ENCODE peak calls at places on chromosomes 6 and 20, in four cellular contexts. One of them, this sample, is unnamed.

GRCh38 chr20:1364106-1364505 is 28.7 kb downstream of the FKBP1A start:
- DNase-seq in AG09309: no peak
- DNase-seq in bronchial epithelial cell: no peak
- DNase-seq in fibroblast of the aortic adventitia: no peak
- DNase-seq in this sample: no peak

GRCh38 chr6:132490024-132490423 is 22.9 kb downstream of the STX7 start:
- DNase-seq in AG09309: no peak
- DNase-seq in bronchial epithelial cell: no peak
- DNase-seq in fibroblast of the aortic adventitia: peak
- DNase-seq in this sample: peak

GRCh38 chr6:81487489-81487888 is 265.0 kb downstream of the TENT5A start:
- DNase-seq in AG09309: no peak
- DNase-seq in bronchial epithelial cell: no peak
- DNase-seq in fibroblast of the aortic adventitia: peak
- DNase-seq in this sample: no peak

GRCh38 chr20:17495826-17496225 is 35.4 kb downstream of the BFSP1 start:
- DNase-seq in AG09309: no peak
- DNase-seq in bronchial epithelial cell: no peak
- DNase-seq in fibroblast of the aortic adventitia: no peak
- DNase-seq in this sample: no peak

GRCh38 chr6:34148864-34149810 is 3.2 kb upstream of the GRM4 start:
- DNase-seq in AG09309: no peak
- DNase-seq in bronchial epithelial cell: no peak
- DNase-seq in fibroblast of the aortic adventitia: no peak
- DNase-seq in this sample: no peak

GRCh38 chr20:45157977-45158376 is 16.7 kb upstream of the PI3 start:
- DNase-seq in AG09309: peak
- DNase-seq in bronchial epithelial cell: peak
- DNase-seq in fibroblast of the aortic adventitia: peak
- DNase-seq in this sample: no peak

GRCh38 chr20:41770427-41770826 is 152.2 kb upstream of the CHD6 start:
- DNase-seq in AG09309: no peak
- DNase-seq in bronchial epithelial cell: no peak
- DNase-seq in fibroblast of the aortic adventitia: no peak
- DNase-seq in this sample: no peak

GRCh38 chr6:90415178-90415577 is 118.5 kb upstream of the BACH2 start:
- DNase-seq in AG09309: no peak
- DNase-seq in bronchial epithelial cell: no peak
- DNase-seq in fibroblast of the aortic adventitia: no peak
- DNase-seq in this sample: no peak

GRCh38 chr6:77038801-77039200 is 424.5 kb downstream of the HTR1B start:
- DNase-seq in AG09309: no peak
- DNase-seq in bronchial epithelial cell: no peak
- DNase-seq in fibroblast of the aortic adventitia: peak
- DNase-seq in this sample: no peak

GRCh38 chr6:145194389-145194788 is 540.9 kb downstream of the EPM2A start:
- DNase-seq in AG09309: no peak
- DNase-seq in bronchial epithelial cell: no peak
- DNase-seq in fibroblast of the aortic adventitia: no peak
- DNase-seq in this sample: no peak

GRCh38 chr6:149884617-149885016 is 13.3 kb downstream of the RAET1E start:
- DNase-seq in AG09309: no peak
- DNase-seq in bronchial epithelial cell: no peak
- DNase-seq in fibroblast of the aortic adventitia: no peak
- DNase-seq in this sample: no peak

GRCh38 chr20:48192109-48192508 is 406.8 kb upstream of the SULF2 start:
- DNase-seq in AG09309: no peak
- DNase-seq in bronchial epithelial cell: no peak
- DNase-seq in fibroblast of the aortic adventitia: no peak
- DNase-seq in this sample: no peak

GRCh38 chr6:2988076-2988425 is 11.6 kb upstream of the NQO2 start:
- DNase-seq in AG09309: no peak
- DNase-seq in bronchial epithelial cell: no peak
- DNase-seq in fibroblast of the aortic adventitia: no peak
- DNase-seq in this sample: no peak

GRCh38 chr20:17652411-17652810 is 29.6 kb downstream of the RRBP1 start:
- DNase-seq in AG09309: no peak
- DNase-seq in bronchial epithelial cell: no peak
- DNase-seq in fibroblast of the aortic adventitia: no peak
- DNase-seq in this sample: no peak

GRCh38 chr6:133551847-133552331 is 310.7 kb downstream of the EYA4 start:
- DNase-seq in AG09309: peak
- DNase-seq in bronchial epithelial cell: peak
- DNase-seq in fibroblast of the aortic adventitia: peak
- DNase-seq in this sample: peak

GRCh38 chr20:10622657-10623418 is 51.0 kb downstream of the JAG1 start:
- DNase-seq in AG09309: no peak
- DNase-seq in bronchial epithelial cell: no peak
- DNase-seq in fibroblast of the aortic adventitia: peak
- DNase-seq in this sample: no peak
- H3K4me3 ChIP-seq in AG09309: peak
- H3K4me3 ChIP-seq in bronchial epithelial cell: no peak
- H3K4me3 ChIP-seq in fibroblast of the aortic adventitia: peak
- H3K4me3 ChIP-seq in this sample: no peak

DNA sequence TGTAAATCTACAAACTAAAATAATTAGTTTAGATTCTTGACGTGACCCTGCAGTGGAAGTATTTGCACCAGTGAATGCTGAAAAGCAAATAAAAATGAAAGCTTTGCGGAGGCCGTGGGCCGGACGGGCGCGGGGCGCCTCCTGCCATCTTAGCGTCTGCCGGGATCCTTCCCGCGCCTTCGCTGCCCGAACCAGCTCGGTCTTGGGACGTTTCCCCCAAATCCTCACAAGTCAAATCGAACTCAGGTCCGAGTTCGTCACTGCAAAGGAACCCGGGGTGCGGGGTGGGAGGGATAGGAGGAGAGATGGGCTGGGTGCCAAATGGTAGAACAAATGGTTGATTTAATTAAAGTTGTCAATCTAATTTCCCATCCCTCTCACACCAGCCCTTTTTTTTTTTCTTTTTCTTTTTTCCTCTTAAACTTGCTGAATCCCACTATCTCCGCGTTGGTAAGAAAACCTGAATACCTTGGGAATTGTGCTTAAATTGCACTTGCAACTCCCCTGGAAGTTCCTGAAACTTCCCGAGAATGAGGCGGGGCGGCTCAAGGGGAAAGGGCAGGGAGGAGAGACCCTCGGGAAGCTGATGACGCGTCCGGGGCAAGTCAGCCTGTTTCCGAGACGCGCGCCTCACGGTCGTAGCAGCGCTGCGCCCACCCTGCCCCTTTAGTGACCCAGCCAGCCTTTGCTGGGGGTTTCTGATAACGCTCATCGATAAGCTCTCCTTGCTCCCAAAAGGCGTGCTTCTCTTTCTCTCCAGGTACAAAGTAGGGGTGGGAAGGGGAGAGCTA is 1.7 kb downstream of the GJA1 start:
- DNase-seq in AG09309: no peak
- DNase-seq in bronchial epithelial cell: peak
- DNase-seq in fibroblast of the aortic adventitia: peak
- DNase-seq in this sample: no peak
- H3K4me3 ChIP-seq in AG09309: peak
- H3K4me3 ChIP-seq in bronchial epithelial cell: peak
- H3K4me3 ChIP-seq in fibroblast of the aortic adventitia: peak
- H3K4me3 ChIP-seq in this sample: peak

GRCh38 chr20:49984426-49985153 is 1.8 kb downstream of the SNAI1 start:
- DNase-seq in AG09309: no peak
- DNase-seq in bronchial epithelial cell: no peak
- DNase-seq in fibroblast of the aortic adventitia: no peak
- DNase-seq in this sample: no peak

GRCh38 chr20:49985157-49985556 is 2.4 kb downstream of the SNAI1 start:
- DNase-seq in AG09309: no peak
- DNase-seq in bronchial epithelial cell: no peak
- DNase-seq in fibroblast of the aortic adventitia: no peak
- DNase-seq in this sample: no peak

GRCh38 chr20:49987015-49987867 is 4.5 kb downstream of the SNAI1 start:
- DNase-seq in AG09309: no peak
- DNase-seq in bronchial epithelial cell: peak
- DNase-seq in fibroblast of the aortic adventitia: no peak
- DNase-seq in this sample: no peak

GRCh38 chr20:49985617-49986016 is 2.8 kb downstream of the SNAI1 start:
- DNase-seq in AG09309: no peak
- DNase-seq in bronchial epithelial cell: no peak
- DNase-seq in fibroblast of the aortic adventitia: no peak
- DNase-seq in this sample: no peak

DNA sequence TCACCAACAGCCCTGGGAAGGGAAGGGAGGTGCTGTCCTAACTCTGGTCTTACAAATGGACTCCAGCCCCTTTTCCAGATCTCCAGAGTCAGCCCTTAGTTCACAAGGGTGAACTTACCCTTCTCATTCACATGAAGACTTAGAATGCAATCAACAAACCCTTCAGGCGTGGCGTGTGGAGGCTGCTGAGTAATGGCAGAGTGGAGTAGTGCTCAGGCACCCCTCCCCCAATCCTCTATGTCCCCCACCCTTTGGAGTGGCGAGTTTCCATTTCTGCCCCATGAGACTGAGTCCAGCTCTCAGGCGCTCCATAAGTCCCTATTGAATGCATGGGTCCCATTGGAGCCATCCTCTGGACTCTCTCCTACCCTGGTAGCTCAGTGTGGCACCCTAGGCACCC is 3.3 kb downstream of the SNAI1 start:
- DNase-seq in AG09309: no peak
- DNase-seq in bronchial epithelial cell: no peak
- DNase-seq in fibroblast of the aortic adventitia: no peak
- DNase-seq in this sample: no peak
- H3K4me3 ChIP-seq in AG09309: peak
- H3K4me3 ChIP-seq in bronchial epithelial cell: no peak
- H3K4me3 ChIP-seq in fibroblast of the aortic adventitia: peak
- H3K4me3 ChIP-seq in this sample: peak

GRCh38 chr6:7727951-7728854 is 2.3 kb downstream of the BMP6 start:
- DNase-seq in AG09309: no peak
- DNase-seq in bronchial epithelial cell: no peak
- DNase-seq in fibroblast of the aortic adventitia: peak
- DNase-seq in this sample: no peak
- H3K4me3 ChIP-seq in AG09309: peak
- H3K4me3 ChIP-seq in bronchial epithelial cell: no peak
- H3K4me3 ChIP-seq in fibroblast of the aortic adventitia: peak
- H3K4me3 ChIP-seq in this sample: peak

GRCh38 chr6:21034345-21034744 is 500.1 kb downstream of the CDKAL1 start:
- DNase-seq in AG09309: no peak
- DNase-seq in bronchial epithelial cell: no peak
- DNase-seq in fibroblast of the aortic adventitia: no peak
- DNase-seq in this sample: no peak

GRCh38 chr6:21033095-21033494 is 498.8 kb downstream of the CDKAL1 start:
- DNase-seq in AG09309: no peak
- DNase-seq in bronchial epithelial cell: peak
- DNase-seq in fibroblast of the aortic adventitia: no peak
- DNase-seq in this sample: no peak

GRCh38 chr6:21031182-21031581 is 496.9 kb downstream of the CDKAL1 start:
- DNase-seq in AG09309: no peak
- DNase-seq in bronchial epithelial cell: no peak
- DNase-seq in fibroblast of the aortic adventitia: no peak
- DNase-seq in this sample: no peak

GRCh38 chr6:21037453-21037852 is 503.2 kb downstream of the CDKAL1 start:
- DNase-seq in AG09309: no peak
- DNase-seq in bronchial epithelial cell: no peak
- DNase-seq in fibroblast of the aortic adventitia: no peak
- DNase-seq in this sample: no peak

DNA sequence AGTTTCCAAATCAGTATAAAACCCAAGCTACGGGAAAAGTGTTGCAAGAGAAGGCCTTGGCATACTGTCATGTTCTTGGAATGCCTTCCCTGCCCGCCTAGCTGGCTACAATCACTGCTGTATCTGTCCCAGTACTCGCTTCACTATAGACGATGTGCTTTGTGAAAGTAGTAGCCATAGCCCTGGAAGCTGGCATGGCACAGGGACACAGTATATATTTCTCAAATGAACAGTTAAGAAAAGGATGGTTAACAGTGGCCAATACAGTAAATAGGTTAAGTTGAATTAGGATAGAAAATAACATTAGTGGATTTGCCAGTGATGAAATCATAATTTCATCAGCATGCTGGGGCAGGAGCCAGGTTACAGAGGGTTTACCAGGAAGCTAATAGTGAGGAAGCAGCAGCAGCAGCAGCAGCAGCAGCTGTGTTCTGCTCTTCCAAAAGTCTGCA is 499.3 kb downstream of the CDKAL1 start:
- DNase-seq in AG09309: peak
- DNase-seq in bronchial epithelial cell: peak
- DNase-seq in fibroblast of the aortic adventitia: peak
- DNase-seq in this sample: peak
- H3K4me3 ChIP-seq in AG09309: no peak
- H3K4me3 ChIP-seq in bronchial epithelial cell: no peak
- H3K4me3 ChIP-seq in fibroblast of the aortic adventitia: peak
- H3K4me3 ChIP-seq in this sample: no peak

GRCh38 chr6:37172991-37173572 is 3.1 kb downstream of the PIM1 start:
- DNase-seq in AG09309: no peak
- DNase-seq in bronchial epithelial cell: no peak
- DNase-seq in fibroblast of the aortic adventitia: no peak
- DNase-seq in this sample: no peak
- H3K4me3 ChIP-seq in AG09309: no peak
- H3K4me3 ChIP-seq in bronchial epithelial cell: no peak
- H3K4me3 ChIP-seq in fibroblast of the aortic adventitia: peak
- H3K4me3 ChIP-seq in this sample: no peak

GRCh38 chr20:43955244-43956191 is 40.9 kb downstream of the TOX2 start:
- DNase-seq in AG09309: peak
- DNase-seq in bronchial epithelial cell: peak
- DNase-seq in fibroblast of the aortic adventitia: peak
- DNase-seq in this sample: peak
- H3K4me3 ChIP-seq in AG09309: no peak
- H3K4me3 ChIP-seq in bronchial epithelial cell: no peak
- H3K4me3 ChIP-seq in fibroblast of the aortic adventitia: no peak
- H3K4me3 ChIP-seq in this sample: no peak

GRCh38 chr6:28589952-28590340 is 64.3 kb downstream of the GPX5 start:
- DNase-seq in AG09309: no peak
- DNase-seq in bronchial epithelial cell: no peak
- DNase-seq in fibroblast of the aortic adventitia: no peak
- DNase-seq in this sample: no peak
- H3K4me3 ChIP-seq in AG09309: peak
- H3K4me3 ChIP-seq in bronchial epithelial cell: no peak
- H3K4me3 ChIP-seq in fibroblast of the aortic adventitia: peak
- H3K4me3 ChIP-seq in this sample: peak

This sample was measured in BJ.